ENCODE peak calls at places on chromosomes 3 and 15, in four cellular contexts. One of them, this sample, is unnamed.

GRCh38 chr15:85168642-85169173 is 187.1 kb downstream of the PDE8A start:
- DNase-seq in HepG2: peak
- DNase-seq in WTC11: peak
- DNase-seq in K562: peak
- DNase-seq in this sample: peak

GRCh38 chr15:86876387-86876786 is 796.7 kb downstream of the AGBL1 start:
- DNase-seq in WTC11: no peak
- DNase-seq in K562: no peak
- DNase-seq in HepG2: no peak
- DNase-seq in this sample: no peak

GRCh38 chr15:70643783-70644125 is 119.6 kb downstream of the UACA start:
- DNase-seq in K562: no peak
- DNase-seq in WTC11: no peak
- DNase-seq in HepG2: peak
- DNase-seq in this sample: no peak

GRCh38 chr3:70308760-70309159 is 3.7 kb downstream of the MDFIC2 start:
- DNase-seq in K562: no peak
- DNase-seq in WTC11: peak
- DNase-seq in HepG2: no peak
- DNase-seq in this sample: peak

GRCh38 chr3:117141821-117142220 is 432.2 kb downstream of the TUSC7 start:
- DNase-seq in WTC11: no peak
- DNase-seq in HepG2: no peak
- DNase-seq in K562: no peak
- DNase-seq in this sample: no peak

GRCh38 chr15:58760385-58761009 is 10.6 kb upstream of the MINDY2 start:
- DNase-seq in WTC11: no peak
- DNase-seq in HepG2: no peak
- DNase-seq in K562: no peak
- DNase-seq in this sample: no peak

GRCh38 chr3:145981057-145981456 is 179.9 kb downstream of the PLOD2 start:
- DNase-seq in WTC11: no peak
- DNase-seq in HepG2: no peak
- DNase-seq in K562: no peak
- DNase-seq in this sample: no peak

GRCh38 chr3:172659246-172660002 is 51.4 kb downstream of the NCEH1 start:
- DNase-seq in HepG2: no peak
- DNase-seq in WTC11: no peak
- DNase-seq in K562: no peak
- DNase-seq in this sample: no peak

GRCh38 chr3:179348325-179349013 is 960 bp downstream of the MFN1 start:
- DNase-seq in K562: no peak
- DNase-seq in HepG2: peak
- DNase-seq in WTC11: no peak
- DNase-seq in this sample: no peak

GRCh38 chr3:45381168-45381852 is 7.1 kb upstream of the LARS2 start:
- DNase-seq in WTC11: no peak
- DNase-seq in HepG2: no peak
- DNase-seq in K562: no peak
- DNase-seq in this sample: no peak

GRCh38 chr3:61239871-61240270 is 11.4 kb downstream of the FHIT start:
- DNase-seq in WTC11: no peak
- DNase-seq in HepG2: no peak
- DNase-seq in K562: no peak
- DNase-seq in this sample: no peak

GRCh38 chr15:96359772-96360498 is 29.4 kb downstream of the NR2F2 start:
- DNase-seq in HepG2: no peak
- DNase-seq in K562: no peak
- DNase-seq in WTC11: no peak
- DNase-seq in this sample: peak

GRCh38 chr15:50344006-50344464 is 11.0 kb downstream of the GABPB1 start:
- DNase-seq in K562: no peak
- DNase-seq in WTC11: no peak
- DNase-seq in HepG2: peak
- DNase-seq in this sample: no peak

GRCh38 chr3:22377421-22377820 is 626.4 kb upstream of the ZNF385D start:
- DNase-seq in WTC11: no peak
- DNase-seq in HepG2: no peak
- DNase-seq in K562: no peak
- DNase-seq in this sample: no peak

GRCh38 chr3:38458796-38459498 is 5.3 kb downstream of the ACVR2B start:
- DNase-seq in HepG2: no peak
- DNase-seq in K562: no peak
- DNase-seq in WTC11: no peak
- DNase-seq in this sample: no peak

GRCh38 chr3:69902386-69902785 is 97.1 kb upstream of the SAMMSON start:
- DNase-seq in K562: no peak
- DNase-seq in HepG2: no peak
- DNase-seq in WTC11: no peak
- DNase-seq in this sample: no peak

GRCh38 chr3:39414421-39414907 is 7.9 kb downstream of the RPSA start:
- DNase-seq in K562: no peak
- DNase-seq in HepG2: no peak
- DNase-seq in WTC11: no peak
- DNase-seq in this sample: no peak

GRCh38 chr15:100880139-100880896 is 687 bp downstream of the ALDH1A3 start:
- DNase-seq in HepG2: no peak
- DNase-seq in K562: no peak
- DNase-seq in WTC11: peak
- DNase-seq in this sample: no peak

GRCh38 chr3:168091961-168092360 is 3.8 kb downstream of the GOLIM4 start:
- DNase-seq in K562: no peak
- DNase-seq in HepG2: peak
- DNase-seq in WTC11: no peak
- DNase-seq in this sample: peak

GRCh38 chr3:18556001-18556408 is 130.9 kb upstream of the SATB1 start:
- DNase-seq in WTC11: no peak
- DNase-seq in K562: no peak
- DNase-seq in HepG2: no peak
- DNase-seq in this sample: no peak

GRCh38 chr3:101780661-101781060 is 1.6 kb downstream of the NXPE3 start:
- DNase-seq in K562: peak
- DNase-seq in WTC11: no peak
- DNase-seq in HepG2: peak
- DNase-seq in this sample: peak

GRCh38 chr15:33152502-33153109 is 41.9 kb downstream of the FMN1 start:
- DNase-seq in K562: no peak
- DNase-seq in HepG2: no peak
- DNase-seq in WTC11: no peak
- DNase-seq in this sample: no peak

GRCh38 chr3:32222950-32223349 is 15.5 kb upstream of the CMTM8 start:
- DNase-seq in K562: no peak
- DNase-seq in WTC11: no peak
- DNase-seq in HepG2: no peak
- DNase-seq in this sample: no peak

GRCh38 chr3:185744997-185745843 is 79.6 kb downstream of the IGF2BP2 start:
- DNase-seq in K562: no peak
- DNase-seq in HepG2: peak
- DNase-seq in WTC11: no peak
- DNase-seq in this sample: no peak
- TF ChIP-seq ELF4 in K562: no peak
- TF ChIP-seq ELF4 in HepG2: no peak
- TF ChIP-seq ELF4 in WTC11: no peak
- TF ChIP-seq ELF4 in this sample: no peak

GRCh38 chr15:98951493-98952320 is 55.9 kb downstream of the PGPEP1L start:
- DNase-seq in HepG2: peak
- DNase-seq in WTC11: no peak
- DNase-seq in K562: no peak
- DNase-seq in this sample: no peak

GRCh38 chr15:98952381-98952803 is 55.2 kb downstream of the PGPEP1L start:
- DNase-seq in K562: no peak
- DNase-seq in WTC11: no peak
- DNase-seq in HepG2: no peak
- DNase-seq in this sample: no peak

GRCh38 chr15:98953950-98954349 is 53.6 kb downstream of the PGPEP1L start:
- DNase-seq in HepG2: no peak
- DNase-seq in K562: no peak
- DNase-seq in WTC11: no peak
- DNase-seq in this sample: no peak

GRCh38 chr15:98954411-98954810 is 53.2 kb downstream of the PGPEP1L start:
- DNase-seq in WTC11: no peak
- DNase-seq in K562: no peak
- DNase-seq in HepG2: no peak
- DNase-seq in this sample: no peak

DNA sequence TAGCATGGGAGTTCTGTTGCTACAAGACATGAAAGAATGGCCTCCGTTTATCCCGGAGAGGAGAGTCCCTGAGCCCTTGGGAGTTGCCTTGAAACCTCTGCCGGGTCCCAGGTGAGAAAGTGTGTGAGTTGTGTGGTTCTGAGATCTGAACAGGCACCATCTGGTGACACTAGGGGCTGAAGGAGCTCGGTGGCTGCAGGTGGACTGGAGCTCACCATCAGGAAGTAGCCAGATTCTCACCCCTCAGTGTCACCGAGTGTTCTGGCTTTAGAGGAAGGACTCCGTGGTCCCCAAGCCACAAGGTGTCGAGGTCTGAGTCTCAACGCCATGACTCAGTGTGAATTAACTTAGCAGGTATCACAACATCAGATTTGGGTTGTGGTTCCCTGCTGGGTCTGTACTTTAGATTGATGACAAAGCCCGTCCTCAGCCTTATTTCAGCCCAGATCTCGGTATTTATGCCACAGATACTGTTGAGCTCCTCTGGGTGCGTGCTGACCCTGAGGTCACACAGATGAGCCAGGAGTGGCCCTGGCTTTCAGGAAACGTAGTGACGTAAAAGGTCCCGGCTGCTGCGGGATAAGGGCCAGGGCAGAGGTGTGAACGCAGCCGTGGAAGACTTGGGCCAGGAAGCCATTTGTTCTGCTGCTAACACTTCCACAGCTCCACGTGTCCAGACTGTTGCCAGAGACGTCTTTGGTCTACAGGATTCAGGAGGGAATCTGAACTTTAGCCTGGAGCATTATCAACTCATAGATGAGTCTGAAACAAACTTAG is 54.4 kb downstream of the PGPEP1L start:
- DNase-seq in WTC11: no peak
- DNase-seq in HepG2: no peak
- DNase-seq in K562: no peak
- DNase-seq in this sample: no peak
- TF ChIP-seq ELF4 in WTC11: no peak
- TF ChIP-seq ELF4 in HepG2: no peak
- TF ChIP-seq ELF4 in K562: no peak
- TF ChIP-seq ELF4 in this sample: no peak

DNA sequence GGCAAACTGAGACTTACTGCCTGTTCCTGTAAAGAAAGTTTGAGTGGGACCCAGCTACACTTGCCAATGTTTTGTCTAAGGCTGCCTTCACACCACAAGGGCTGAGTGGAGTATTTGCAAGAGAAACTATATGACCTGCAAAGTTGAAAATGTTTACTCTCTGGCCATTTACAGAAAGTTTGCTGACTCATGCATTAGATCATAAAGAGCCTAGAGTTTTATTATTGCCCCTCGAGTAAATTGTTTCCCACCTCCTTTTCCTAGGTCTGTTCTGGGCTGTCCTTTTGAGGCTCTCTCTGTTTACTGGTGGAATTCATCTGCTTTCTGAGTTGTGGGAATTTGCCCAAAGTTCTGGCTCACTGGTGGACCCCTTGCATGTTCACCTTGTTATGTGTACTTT is 6.7 kb upstream of the PROK2 start:
- DNase-seq in K562: no peak
- DNase-seq in HepG2: no peak
- DNase-seq in WTC11: no peak
- DNase-seq in this sample: no peak
- TF ChIP-seq ELF4 in K562: no peak
- TF ChIP-seq ELF4 in HepG2: no peak
- TF ChIP-seq ELF4 in WTC11: no peak
- TF ChIP-seq ELF4 in this sample: no peak

DNA sequence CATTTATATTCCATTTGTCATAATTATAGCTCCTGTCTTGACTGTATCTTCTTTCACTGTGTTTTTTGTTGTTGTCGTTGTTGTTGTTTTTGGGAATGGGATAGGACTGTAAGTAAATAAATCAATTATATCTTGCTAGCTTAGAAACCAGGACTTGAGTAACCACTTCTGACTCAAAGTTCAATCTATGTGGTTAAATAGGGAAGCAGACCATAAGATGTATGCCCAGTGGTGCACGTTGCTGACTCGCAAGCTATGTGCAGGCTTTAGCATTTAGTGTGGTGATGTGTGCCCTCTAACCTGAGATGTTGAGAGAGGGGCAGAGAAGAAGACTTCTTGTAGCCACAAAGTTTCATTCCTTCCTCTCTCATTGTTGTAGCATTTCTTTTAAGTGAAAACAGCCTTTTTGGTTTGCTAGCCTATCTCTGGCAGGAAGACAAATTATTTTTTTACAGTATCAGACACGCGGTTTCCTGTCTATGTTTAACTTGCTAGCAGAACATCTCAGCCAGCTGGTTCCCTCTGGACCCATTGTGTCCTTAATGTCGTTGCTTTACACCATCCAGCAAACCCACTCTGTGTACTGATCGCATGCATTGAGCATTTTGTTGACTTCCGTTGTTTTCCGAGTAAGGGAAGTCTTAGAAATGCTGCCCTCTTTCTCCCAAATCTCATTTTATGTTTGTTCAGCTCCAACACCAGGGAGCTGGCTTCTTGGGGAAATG is 52.1 kb downstream of the TGFBR2 start:
- DNase-seq in HepG2: peak
- DNase-seq in K562: no peak
- DNase-seq in WTC11: no peak
- DNase-seq in this sample: no peak
- TF ChIP-seq ELF4 in HepG2: no peak
- TF ChIP-seq ELF4 in K562: no peak
- TF ChIP-seq ELF4 in WTC11: no peak
- TF ChIP-seq ELF4 in this sample: no peak

DNA sequence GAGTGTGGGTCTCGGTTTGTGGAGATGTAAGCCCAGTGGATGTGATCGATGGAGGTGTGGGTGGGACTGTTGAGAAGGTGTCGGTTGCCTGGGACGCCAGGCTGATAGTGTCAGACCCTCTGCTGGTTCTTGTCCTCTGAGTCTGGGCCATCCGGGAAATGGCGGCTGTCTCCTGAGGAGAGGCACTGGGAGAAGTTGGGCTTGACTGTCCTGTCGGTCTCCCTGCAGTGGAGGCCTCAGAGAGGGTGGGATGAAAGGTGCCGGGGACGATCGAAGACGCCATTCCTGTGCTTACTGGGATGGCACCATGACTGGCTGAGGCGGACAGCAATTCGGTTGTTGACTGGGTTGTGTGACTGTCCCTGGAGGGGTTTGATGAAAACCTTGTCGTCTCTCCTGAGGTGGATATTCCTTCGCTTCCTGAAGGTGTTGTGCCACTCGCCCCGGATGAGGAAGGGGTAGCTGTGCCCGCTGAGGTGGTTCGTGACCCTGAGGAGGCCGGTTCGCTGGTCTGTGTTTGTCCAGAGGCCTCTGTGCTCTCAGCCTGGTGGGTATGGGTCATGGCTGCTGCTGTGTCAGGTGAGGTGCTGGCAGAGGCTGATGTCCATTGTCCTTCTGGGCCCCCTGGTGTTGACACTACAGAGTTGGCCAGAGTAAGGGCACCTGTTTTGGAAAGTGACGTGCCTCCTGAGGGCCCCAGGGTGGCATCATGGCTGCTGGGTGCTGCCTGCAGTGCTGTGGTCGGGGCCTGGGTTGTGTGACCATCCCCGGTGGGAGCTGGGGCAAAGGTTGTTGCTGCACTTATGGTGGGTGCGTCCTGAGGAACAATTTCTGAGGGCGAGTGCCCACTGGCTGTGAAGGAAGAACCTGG is 22.8 kb downstream of the MUC4 start:
- DNase-seq in WTC11: no peak
- DNase-seq in K562: no peak
- DNase-seq in HepG2: no peak
- DNase-seq in this sample: no peak
- TF ChIP-seq ELF4 in WTC11: no peak
- TF ChIP-seq ELF4 in K562: no peak
- TF ChIP-seq ELF4 in HepG2: no peak
- TF ChIP-seq ELF4 in this sample: no peak

GRCh38 chr3:195203631-195204030 is 67.3 kb downstream of the XXYLT1 start:
- DNase-seq in HepG2: no peak
- DNase-seq in WTC11: no peak
- DNase-seq in K562: no peak
- DNase-seq in this sample: no peak
- TF ChIP-seq ELF4 in HepG2: no peak
- TF ChIP-seq ELF4 in WTC11: no peak
- TF ChIP-seq ELF4 in K562: no peak
- TF ChIP-seq ELF4 in this sample: no peak